ENCODE peak calls at places on chromosomes 5 and 9, in seven cellular contexts. E is RPMI7951; W is HFFc6; J is cardiac muscle cell; D is T-cell; Y is stimulated activated CD8-positive, alpha-beta memory T cell treated with anti-CD3 and anti-CD28 coated beads, Interleukin-4, amount 100 ng/mL, for 24 hours; G is activated CD8-positive, alpha-beta T cell treated with anti-CD3 and anti-CD28 coated beads for 36 hours. C is an unnamed sample.

GRCh38 chr5:140312791-140313189 is 9.9 kb upstream of the PFDN1 start:
- DNase-seq in E (no peak), W (no peak), J (no peak), D (no peak), Y (no peak), G (no peak), C (no peak)

GRCh38 chr9:27933210-27934062 is 360.2 kb upstream of the C9orf72 start:
- DNase-seq in E (no peak), W (no peak), J (no peak), D (no peak), Y (no peak), G (no peak), C (no peak)

GRCh38 chr5:73818357-73818756 is 192.4 kb downstream of the ARHGEF28 start:
- DNase-seq in E (no peak), W (peak; percentile 69), J (no peak), D (no peak), Y (no peak), G (no peak), C (no peak)

GRCh38 chr9:37453827-37454226 is 11.4 kb downstream of the ZBTB5 start:
- DNase-seq in E (no peak), W (no peak), J (no peak), D (no peak), Y (no peak), G (no peak), C (no peak)

GRCh38 chr5:127909078-127909477 is 174.5 kb upstream of the SLC12A2 start:
- DNase-seq in E (peak; percentile 15), W (peak; percentile 31), J (peak; percentile 66), D (no peak), Y (no peak), G (peak; percentile 14), C (no peak)

GRCh38 chr9:129958771-129959170 is 84.2 kb downstream of the FNBP1 start:
- DNase-seq in E (no peak), W (no peak), J (no peak), D (no peak), Y (no peak), G (no peak), C (no peak)

GRCh38 chr9:84139296-84140100 is 158.9 kb downstream of the RMI1 start:
- DNase-seq in E (peak; percentile 82), W (peak; percentile 41), J (no peak), D (no peak), Y (no peak), G (no peak), C (no peak)

GRCh38 chr5:171512397-171512796 is 93.0 kb downstream of the FGF18 start:
- DNase-seq in E (no peak), W (no peak), J (no peak), D (no peak), Y (no peak), G (no peak), C (no peak)

GRCh38 chr5:133373121-133373870 is 239.0 kb downstream of the FSTL4 start:
- DNase-seq in E (no peak), W (peak; percentile 18), J (no peak), D (no peak), Y (no peak), G (no peak), C (no peak)

GRCh38 chr5:178902849-178903248 is 7.1 kb downstream of the ZFP2 start:
- DNase-seq in E (no peak), W (no peak), J (no peak), D (no peak), Y (no peak), G (no peak), C (no peak)

GRCh38 chr5:169169786-169170185 is 131.2 kb downstream of the SLIT3 start:
- DNase-seq in E (peak; percentile 78), W (no peak), J (no peak), D (no peak), Y (no peak), G (no peak), C (no peak)

GRCh38 chr9:70120834-70121510 is 77.3 kb downstream of the MAMDC2 start:
- DNase-seq in E (peak; percentile 94), W (peak; percentile 95), J (no peak), D (no peak), Y (no peak), G (no peak), C (no peak)

GRCh38 chr9:90029996-90030395 is 425.2 kb downstream of the GADD45G start:
- DNase-seq in E (no peak), W (no peak), J (no peak), D (no peak), Y (no peak), G (no peak), C (no peak)

GRCh38 chr9:12702160-12702758 is 9.1 kb downstream of the TYRP1 start:
- DNase-seq in E (peak; percentile 59), W (peak; percentile 31), J (peak; percentile 66), D (no peak), Y (no peak), G (no peak), C (no peak)

GRCh38 chr9:79264511-79265448 is 307.0 kb upstream of the TLE4 start:
- DNase-seq in E (peak; percentile 32), W (no peak), J (no peak), D (no peak), Y (no peak), G (no peak), C (no peak)

GRCh38 chr9:128553695-128554094 is 1.3 kb downstream of the SPTAN1 start:
- DNase-seq in E (peak; percentile 44), W (peak; percentile 66), J (no peak), D (no peak), Y (no peak), G (no peak), C (no peak)